ENCODE peak calls at places on chromosomes 7 and 10, in four cellular contexts. F, M, N and O are unnamed samples.

GRCh38 chr10:58998924-58999713 is 177.3 kb upstream of the PHYHIPL start:
- DNase-seq in F (no peak), M (no peak), N (no peak), O (no peak)

GRCh38 chr10:6017781-6018354 is 40.5 kb upstream of the IL15RA start:
- DNase-seq in F (no peak), M (no peak), N (no peak), O (no peak)

GRCh38 chr7:131107343-131108211 is 220.1 kb upstream of the MKLN1 start:
- DNase-seq in F (peak), M (peak), N (no peak), O (peak)

GRCh38 chr10:96743988-96744585 is 23.8 kb upstream of the PIK3AP1 start:
- DNase-seq in F (peak), M (no peak), N (no peak), O (peak)

GRCh38 chr7:123460616-123461015 is 73.8 kb downstream of the IQUB start:
- DNase-seq in F (no peak), M (no peak), N (no peak), O (peak)

GRCh38 chr10:20040012-20040411 is 223.8 kb downstream of the PLXDC2 start:
- DNase-seq in F (no peak), M (no peak), N (no peak), O (no peak)

GRCh38 chr10:21191512-21191911 is 294.4 kb upstream of the NEBL start:
- DNase-seq in F (no peak), M (no peak), N (no peak), O (no peak)

GRCh38 chr10:37222046-37222445 is 96.6 kb downstream of the ANKRD30A start:
- DNase-seq in F (no peak), M (no peak), N (no peak), O (no peak)

GRCh38 chr7:139745330-139746143 is 32.3 kb downstream of the HIPK2 start:
- DNase-seq in F (peak), M (no peak), N (no peak), O (no peak)

GRCh38 chr7:75584385-75584784 is 92.3 kb downstream of the SPDYE5 start:
- DNase-seq in F (no peak), M (no peak), N (no peak), O (no peak)

GRCh38 chr10:95429639-95430038 is 131.5 kb downstream of the SORBS1 start:
- DNase-seq in F (no peak), M (no peak), N (no peak), O (no peak)

GRCh38 chr7:130896898-130897514 is 163.0 kb upstream of the KLF14 start:
- DNase-seq in F (peak), M (peak), N (no peak), O (peak)

DNA sequence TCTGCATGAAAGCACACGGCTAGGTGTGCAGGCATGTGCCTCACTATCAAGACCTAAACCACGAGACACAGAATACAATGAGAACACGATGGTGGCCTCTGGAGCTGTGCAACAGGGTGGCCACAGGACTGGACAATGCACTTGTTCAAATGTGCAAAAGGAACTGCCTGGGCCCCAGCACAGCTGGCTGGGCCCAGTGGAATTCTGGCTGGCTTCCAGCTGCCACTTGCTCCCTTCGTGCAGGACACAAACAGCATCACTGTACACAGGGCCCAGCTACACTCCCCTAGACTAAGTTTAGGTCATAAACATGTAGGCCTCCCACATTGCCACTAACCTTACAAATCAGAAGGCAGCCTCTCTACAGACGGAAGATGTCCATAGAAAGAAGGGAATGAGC is 23.4 kb downstream of the DOCK4 start:
- DNase-seq in F (peak), M (no peak), N (no peak), O (no peak)
- TF ChIP-seq MXI1 in F (no peak), M (no peak), N (no peak), O (no peak)

GRCh38 chr10:119030421-119031250 is 1.1 kb downstream of the NANOS1 start:
- DNase-seq in F (peak), M (peak), N (peak), O (peak)
- TF ChIP-seq BHLHE40 in F (peak), M (peak), N (peak), O (peak)

DNA sequence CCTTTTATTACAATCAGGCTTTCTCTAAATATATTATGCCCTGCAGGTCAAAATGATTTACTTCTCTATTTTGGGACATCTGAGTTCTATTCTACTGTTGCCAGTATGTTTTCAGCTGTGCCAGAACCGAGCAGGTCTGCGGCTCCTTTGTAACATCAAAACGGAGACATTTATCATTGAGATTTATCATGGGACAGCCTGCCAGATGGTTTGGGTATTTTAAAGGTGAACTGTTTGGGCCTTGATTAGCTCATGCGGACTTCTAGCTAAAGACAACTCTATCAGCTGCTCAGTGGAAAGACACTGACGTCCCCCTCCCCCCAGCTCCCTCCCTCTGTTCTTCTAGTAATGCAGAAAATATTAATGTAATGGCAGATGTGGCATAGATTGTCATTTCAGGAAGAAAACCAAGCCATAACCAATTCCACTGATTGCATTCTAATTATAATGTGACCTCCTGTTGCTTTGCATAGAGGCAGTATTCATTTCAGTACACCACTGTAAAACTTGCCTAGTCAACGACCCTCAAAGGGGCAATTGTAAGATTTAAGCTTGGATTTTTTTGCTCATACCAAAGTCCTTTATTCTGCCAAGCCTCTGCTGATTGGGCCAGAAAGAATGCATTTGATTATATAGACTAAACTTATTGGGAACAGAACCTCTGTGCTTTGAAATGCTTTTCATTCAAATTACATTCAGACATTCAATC is 966.7 kb downstream of the LRMDA start:
- DNase-seq in F (no peak), M (no peak), N (no peak), O (no peak)
- TF ChIP-seq MXI1 in F (no peak), M (no peak), N (no peak), O (no peak)

GRCh38 chr10:86798636-86799035 is 42.2 kb downstream of the BMPR1A start:
- DNase-seq in F (no peak), M (no peak), N (peak), O (peak)

GRCh38 chr10:86792768-86793167 is 36.3 kb downstream of the BMPR1A start:
- DNase-seq in F (no peak), M (no peak), N (no peak), O (no peak)

GRCh38 chr10:86793696-86794095 is 37.3 kb downstream of the BMPR1A start:
- DNase-seq in F (no peak), M (no peak), N (no peak), O (no peak)

GRCh38 chr10:86798030-86798429 is 41.6 kb downstream of the BMPR1A start:
- DNase-seq in F (no peak), M (no peak), N (no peak), O (no peak)

DNA sequence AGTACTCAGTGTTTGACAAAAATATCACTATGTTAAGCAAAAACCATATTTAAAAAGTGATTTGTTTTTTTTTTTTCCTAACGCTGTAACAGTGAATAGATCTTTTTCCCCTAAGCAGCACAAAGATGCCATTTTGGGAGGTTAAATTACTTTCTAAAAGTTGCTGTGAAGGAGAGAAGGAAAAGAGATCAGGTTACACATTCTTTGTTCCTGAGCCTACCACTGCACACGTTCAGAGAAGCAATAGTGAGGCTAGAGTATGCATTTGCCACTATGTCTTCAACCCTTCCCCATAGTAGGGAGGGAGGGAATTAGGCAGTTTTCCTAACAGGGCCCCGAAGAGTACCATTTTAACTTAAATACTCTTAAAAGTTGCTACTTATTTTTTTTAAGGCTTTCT is 38.9 kb downstream of the BMPR1A start:
- DNase-seq in F (peak), M (no peak), N (no peak), O (peak)
- TF ChIP-seq BHLHE40 in F (no peak), M (no peak), N (no peak), O (peak)

DNA sequence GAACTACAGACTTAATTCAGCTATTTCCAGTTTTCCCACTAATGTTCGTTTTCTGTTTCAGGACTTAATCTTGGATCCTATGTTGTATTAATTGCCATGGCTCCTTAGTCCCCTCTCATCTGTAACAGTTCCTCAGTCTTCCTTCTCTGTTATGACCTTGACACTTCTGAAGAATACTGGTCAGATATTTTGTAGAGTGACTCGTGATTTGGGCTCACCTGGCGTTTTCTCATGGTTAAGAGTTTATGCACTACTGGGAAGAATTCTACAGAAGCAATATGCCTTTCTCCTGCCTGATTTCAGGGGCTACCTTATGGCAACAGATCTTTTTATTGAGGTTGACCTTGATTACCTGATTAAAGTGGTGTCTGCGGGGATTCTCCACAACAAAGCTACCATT is 239.4 kb downstream of the CHCHD3 start:
- DNase-seq in F (no peak), M (no peak), N (no peak), O (no peak)
- TF ChIP-seq MXI1 in F (no peak), M (no peak), N (no peak), O (no peak)

DNA sequence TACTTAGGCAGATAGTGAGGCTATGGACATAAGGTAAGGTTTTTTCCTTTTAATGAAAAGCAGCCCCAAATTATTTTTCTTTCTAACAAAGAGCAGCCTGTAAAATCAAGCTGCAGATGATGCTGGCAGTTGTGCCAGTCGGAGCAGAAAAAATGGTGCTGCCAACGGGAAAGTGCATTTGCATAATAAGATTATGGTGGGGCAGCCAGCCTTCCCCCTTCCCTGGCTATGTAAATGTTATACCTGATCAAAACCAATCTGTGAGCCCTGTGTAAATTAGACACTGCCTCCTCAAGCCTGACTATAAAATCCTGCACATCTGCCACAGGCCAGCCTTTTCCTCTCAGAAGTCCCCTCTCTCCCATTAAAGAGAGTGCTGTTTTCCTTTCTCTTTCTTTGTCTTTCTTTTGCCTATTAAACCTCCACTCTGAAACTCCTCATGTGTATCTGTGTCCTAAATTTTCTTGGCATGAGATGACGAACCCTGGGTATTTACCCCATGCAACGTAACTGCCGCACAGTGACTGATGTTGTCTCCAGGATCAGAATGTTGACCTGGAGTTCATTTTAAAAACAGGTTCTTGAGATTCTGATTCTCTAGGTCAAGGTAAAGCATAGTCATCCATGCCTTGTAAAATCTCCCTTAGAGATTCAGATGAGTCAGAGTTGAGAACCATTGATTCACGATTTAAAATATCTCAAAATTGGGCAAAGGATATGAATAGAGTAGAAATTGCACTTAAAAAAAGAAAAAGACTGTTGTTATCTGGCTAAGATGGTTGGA is 167.3 kb upstream of the C1GALT1 start:
- DNase-seq in F (no peak), M (no peak), N (no peak), O (no peak)
- TF ChIP-seq BHLHE40 in F (no peak), M (no peak), N (no peak), O (no peak)

GRCh38 chr10:101067356-101068083 is 5.7 kb downstream of the KAZALD1 start:
- DNase-seq in F (peak), M (peak), N (peak), O (peak)
- TF ChIP-seq MXI1 in F (peak), M (no peak), N (no peak), O (no peak)